ENCODE peak calls at places on chromosomes 11 and 22, in four cellular contexts. R is HCT116, L is endodermal cell, X is astrocyte of the spinal cord. M is an unnamed sample.

GRCh38 chr11:49995559-49995958 is 13.2 kb upstream of the OR4C12 start:
- DNase-seq in R (peak; percentile 46), L (peak; percentile 77), X (no peak), M (no peak)

GRCh38 chr22:36589856-36590255 is 60.9 kb upstream of the EIF3D start:
- DNase-seq in X (no peak), R (no peak), L (peak; percentile 38), M (no peak)

GRCh38 chr11:8206251-8207079 is 37.6 kb upstream of the RIC3 start:
- DNase-seq in X (no peak), L (peak; percentile 79), R (no peak), M (no peak)

GRCh38 chr11:94305146-94305545 is 766 bp downstream of the IZUMO1R start:
- DNase-seq in X (no peak), L (no peak), R (no peak), M (no peak)

GRCh38 chr11:33197915-33198727 is 36.8 kb upstream of the CSTF3 start:
- DNase-seq in X (no peak), R (no peak), L (no peak), M (no peak)

GRCh38 chr11:71185411-71185810 is 67.0 kb downstream of the SHANK2 start:
- DNase-seq in L (no peak), R (no peak), X (no peak), M (no peak)

GRCh38 chr11:8192016-8192895 is 23.4 kb upstream of the RIC3 start:
- DNase-seq in R (peak; percentile 41), L (peak; percentile 94), X (peak; percentile 59), M (peak; percentile 12)

GRCh38 chr22:28883917-28884753 is 763 bp downstream of the ZNRF3 start:
- DNase-seq in L (peak; percentile 88), X (no peak), R (peak; percentile 12), M (no peak)

GRCh38 chr11:79139900-79140299 is 300.9 kb downstream of the TENM4 start:
- DNase-seq in X (no peak), L (no peak), R (no peak), M (no peak)

GRCh38 chr11:91730071-91730470 is 494.5 kb upstream of the FAT3 start:
- DNase-seq in L (peak; percentile 63), R (no peak), X (peak; percentile 2), M (no peak)

GRCh38 chr11:34299284-34299961 is 58.4 kb downstream of the ABTB2 start:
- DNase-seq in X (no peak), R (no peak), L (peak; percentile 59), M (no peak)

GRCh38 chr11:8286886-8287285 is 23.2 kb upstream of the LMO1 start:
- DNase-seq in R (no peak), L (no peak), X (no peak), M (no peak)

GRCh38 chr22:26585104-26585790 is 4.7 kb downstream of the TPST2 start:
- DNase-seq in X (peak; percentile 79), L (no peak), R (no peak), M (peak; percentile 59)

GRCh38 chr22:31870890-31871289 is 73.4 kb upstream of the YWHAH start:
- DNase-seq in X (peak; percentile 83), L (no peak), R (no peak), M (peak; percentile 7)

GRCh38 chr22:42228480-42228879 is 42.0 kb downstream of the TCF20 start:
- DNase-seq in L (no peak), X (no peak), R (no peak), M (no peak)

GRCh38 chr11:14314127-14314526 is 44.9 kb downstream of the RRAS2 start:
- DNase-seq in R (no peak), L (no peak), X (no peak), M (no peak)

GRCh38 chr11:134482128-134482527 is 70.1 kb upstream of the B3GAT1 start:
- DNase-seq in L (peak; percentile 4), R (no peak), X (no peak), M (no peak)

GRCh38 chr11:35337136-35337918 is 82.0 kb downstream of the SLC1A2 start:
- DNase-seq in X (peak; percentile 98), L (no peak), R (peak; percentile 97), M (peak; percentile 89)

GRCh38 chr11:69944146-69944795 is 125.1 kb upstream of the FGF3 start:
- DNase-seq in X (no peak), R (no peak), L (no peak), M (no peak)

GRCh38 chr11:108836541-108836940 is 171.7 kb downstream of the DDX10 start:
- DNase-seq in L (no peak), R (no peak), X (no peak), M (no peak)

GRCh38 chr11:35029979-35030378 is 109.0 kb upstream of the CD44 start:
- DNase-seq in R (no peak), L (no peak), X (peak; percentile 80), M (no peak)

GRCh38 chr11:10878408-10879214 is 20.8 kb upstream of the ZBED5 start:
- DNase-seq in L (peak; percentile 58), X (peak; percentile 81), R (peak; percentile 61), M (no peak)

GRCh38 chr22:33812578-33812977 is 107.7 kb downstream of the LARGE1 start:
- DNase-seq in X (no peak), L (no peak), R (no peak), M (no peak)

GRCh38 chr11:12723410-12724297 is 49.4 kb downstream of the TEAD1 start:
- DNase-seq in L (no peak), X (peak; percentile 55), R (peak; percentile 79), M (no peak)

GRCh38 chr11:27309064-27309463 is 54.0 kb downstream of the CCDC34 start:
- DNase-seq in R (no peak), X (no peak), L (no peak), M (peak; percentile 89)

GRCh38 chr11:122882809-122883681 is 486 bp downstream of the JHY start:
- DNase-seq in L (peak; percentile 90), R (peak; percentile 68), X (no peak), M (peak; percentile 70)

GRCh38 chr11:121595717-121596156 is 143.0 kb upstream of the SORL1-AS1 start:
- DNase-seq in X (peak; percentile 97), R (peak; percentile 27), L (no peak), M (peak; percentile 99)

GRCh38 chr11:122163420-122163819 is 47.4 kb upstream of the BLID start:
- DNase-seq in X (no peak), L (no peak), R (no peak), M (peak; percentile 57)

GRCh38 chr11:116108161-116108560 is 603.9 kb upstream of the CADM1 start:
- DNase-seq in X (no peak), R (no peak), L (peak; percentile 45), M (no peak)

GRCh38 chr11:111402411-111402810 is 23.3 kb upstream of the POU2AF1 start:
- DNase-seq in X (no peak), R (no peak), L (no peak), M (no peak)

GRCh38 chr11:64858467-64859401 is 14.3 kb upstream of the CDC42BPG start:
- DNase-seq in L (no peak), R (no peak), X (no peak), M (no peak)

GRCh38 chr11:71153005-71153395 is 99.4 kb downstream of the SHANK2 start:
- DNase-seq in L (peak; percentile 66), R (no peak), X (peak; percentile 43), M (no peak)

GRCh38 chr11:61053198-61053597 is 49.1 kb upstream of the CD5 start:
- DNase-seq in X (no peak), R (no peak), L (no peak), M (no peak)

GRCh38 chr11:27319065-27319464 is 44.0 kb downstream of the CCDC34 start:
- DNase-seq in L (no peak), X (peak; percentile 65), R (peak; percentile 39), M (peak; percentile 38)

GRCh38 chr11:76214968-76215548 is 8.8 kb upstream of the WNT11 start:
- DNase-seq in R (no peak), X (no peak), L (no peak), M (no peak)

GRCh38 chr11:66139817-66140216 is 69.7 kb downstream of the PACS1 start:
- DNase-seq in X (no peak), R (no peak), L (no peak), M (no peak)

GRCh38 chr11:44065851-44066731 is at the start of gene ACCS:
- DNase-seq in X (peak; percentile 94), R (peak; percentile 88), L (peak; percentile 98), M (peak; percentile 50)

GRCh38 chr11:118047749-118048148 is 29.1 kb upstream of the TMPRSS4 start:
- DNase-seq in X (no peak), R (no peak), L (no peak), M (no peak)

GRCh38 chr11:118042791-118043190 is 34.1 kb upstream of the TMPRSS4 start:
- DNase-seq in L (no peak), R (no peak), X (no peak), M (no peak)

GRCh38 chr11:118046051-118046963 is 30.6 kb upstream of the TMPRSS4 start:
- DNase-seq in X (no peak), L (no peak), R (no peak), M (no peak)

GRCh38 chr11:118046964-118047700 is 29.7 kb upstream of the TMPRSS4 start:
- DNase-seq in R (no peak), L (no peak), X (no peak), M (no peak)

DNA sequence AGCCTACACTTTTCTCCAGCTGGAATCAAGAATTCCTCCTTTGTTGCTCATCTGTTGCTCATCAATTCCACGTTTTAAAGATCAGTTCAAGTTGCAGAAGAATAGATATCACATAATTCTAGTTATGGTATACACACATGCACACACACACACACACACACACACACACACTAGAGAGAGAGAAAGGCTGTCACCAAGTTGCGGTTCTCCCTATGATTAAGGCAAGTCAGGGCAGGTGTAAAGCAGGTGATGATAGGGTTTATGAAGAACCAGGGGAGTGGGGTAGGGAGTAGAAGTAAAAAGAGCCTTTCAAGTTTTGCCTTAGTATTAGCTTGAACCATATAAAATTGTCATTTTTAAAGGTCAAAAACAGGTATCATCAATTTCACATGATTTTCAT is 31.7 kb upstream of the TMPRSS4 start:
- DNase-seq in R (no peak), X (no peak), L (no peak), M (no peak)
- H3K4me3 ChIP-seq in R (no peak overlapping the region), X (no peak overlapping the region), L (no peak overlapping the region), M (no peak overlapping the region)

GRCh38 chr11:102730036-102730815 is 5.5 kb upstream of the MMP8 start:
- DNase-seq in X (no peak), R (no peak), L (no peak), M (no peak)

GRCh38 chr11:102727890-102728289 is 3.1 kb upstream of the MMP8 start:
- DNase-seq in R (no peak), L (no peak), X (peak; percentile 58), M (peak; percentile 52)

GRCh38 chr11:102734650-102735049 is 9.9 kb upstream of the MMP8 start:
- DNase-seq in R (no peak), X (no peak), L (no peak), M (no peak)

GRCh38 chr11:102733232-102733875 is 8.6 kb upstream of the MMP8 start:
- DNase-seq in L (peak; percentile 93), R (peak; percentile 57), X (peak; percentile 39), M (no peak)
- TF ChIP-seq CTCF in L (peak; percentile 97), R (peak; percentile 86), X (peak; percentile 77), M (peak; percentile 74)

GRCh38 chr22:37784829-37785495 is 22.8 kb upstream of the GCAT start:
- DNase-seq in R (peak; percentile 74), L (no peak), X (no peak), M (no peak)

GRCh38 chr22:37778370-37779009 is 29.2 kb upstream of the GCAT start:
- DNase-seq in R (no peak), L (no peak), X (no peak), M (no peak)

GRCh38 chr22:37777122-37777687 is 30.5 kb upstream of the GCAT start:
- DNase-seq in L (no peak), X (peak; percentile 90), R (peak; percentile 84), M (no peak)

GRCh38 chr22:37781434-37782059 is 26.2 kb upstream of the GCAT start:
- DNase-seq in R (no peak), X (no peak), L (peak; percentile 75), M (no peak)

GRCh38 chr22:37782340-37783168 is 25.2 kb upstream of the GCAT start:
- DNase-seq in X (peak; percentile 15), R (peak; percentile 97), L (peak; percentile 45), M (no peak)
- H3K4me3 ChIP-seq in X (no peak overlapping the region), R (peak overlapping the region; percentile 8), L (no peak overlapping the region), M (no peak overlapping the region)

GRCh38 chr11:113249491-113249763 is 65.0 kb upstream of the TTC12 start:
- DNase-seq in X (no peak), R (no peak), L (peak; percentile 71), M (no peak)
- TF ChIP-seq CTCF in X (peak; percentile 42), R (no peak), L (peak; percentile 74), M (peak; percentile 16)